ENCODE peak calls at places on chromosome 1, in nine cellular contexts. A is stimulated activated CD4-positive, alpha-beta T cell treated with anti-CD3 and anti-CD28 coated beads, Interleukin-4, amount 100 ng/mL, for 48 hours; Y is activated CD8-positive, alpha-beta T cell treated with anti-CD3 and anti-CD28 coated beads, Interleukin-2, amount 10 ng/mL, durations not matched to agents 7 days and 5 days; P is T-helper 1 cell; U is HuH-7.5; F is Caki2; H is mesendoderm; G is upper lobe of right lung; I is tibial artery. W is an unnamed sample.

GRCh38 chr1:11731719-11732283 is 4.1 kb upstream of the AGTRAP start:
- DNase-seq in Y (peak; percentile 59), P (no peak), I (peak; percentile 84), G (peak; percentile 80), A (no peak), F (no peak), U (no peak), H (peak; percentile 62), W (peak; percentile 78)

GRCh38 chr1:209010831-209011230 is 572.7 kb upstream of the CAMK1G start:
- DNase-seq in I (no peak), H (no peak), G (no peak), Y (no peak), P (no peak), U (no peak), A (no peak), F (no peak), W (no peak)

GRCh38 chr1:242004751-242005495 is 6.0 kb upstream of the MAP1LC3C start:
- DNase-seq in Y (no peak), A (no peak), G (no peak), P (no peak), H (peak; percentile 66), U (no peak), I (no peak), F (peak; percentile 71), W (no peak)

GRCh38 chr1:38958967-38959366 is 17.3 kb upstream of the RHBDL2 start:
- DNase-seq in Y (no peak), F (no peak), U (no peak), I (no peak), H (peak; percentile 65), A (no peak), P (no peak), G (no peak), W (no peak)

GRCh38 chr1:22916469-22916817 is 56.2 kb downstream of the LACTBL1 start:
- DNase-seq in G (no peak), H (no peak), A (no peak), Y (no peak), U (no peak), I (no peak), P (no peak), F (peak; percentile 9), W (no peak)

GRCh38 chr1:234201600-234201999 is 171.7 kb upstream of the COA6 start:
- DNase-seq in Y (no peak), I (no peak), A (no peak), H (no peak), F (no peak), P (no peak), G (no peak), U (no peak), W (no peak)

GRCh38 chr1:156862602-156863599 is 2.2 kb downstream of the NTRK1 start:
- DNase-seq in F (no peak), G (no peak), P (no peak), Y (peak; percentile 42), U (no peak), I (no peak), A (peak; percentile 28), H (peak; percentile 82), W (no peak)

GRCh38 chr1:110188116-110188618 is 21.9 kb upstream of the KCNC4 start:
- DNase-seq in Y (no peak), U (no peak), I (no peak), P (no peak), A (no peak), H (no peak), G (no peak), F (no peak), W (peak; percentile 22)

GRCh38 chr1:15937706-15938168 is 38.2 kb downstream of the ZBTB17 start:
- DNase-seq in I (no peak), P (no peak), A (no peak), F (no peak), Y (no peak), H (peak; percentile 80), U (no peak), G (peak; percentile 45), W (peak; percentile 37)

GRCh38 chr1:28035420-28035819 is 53.0 kb downstream of the EYA3 start:
- DNase-seq in A (no peak), U (no peak), G (no peak), P (no peak), I (no peak), Y (no peak), H (no peak), F (no peak), W (no peak)

GRCh38 chr1:233707153-233707905 is 93.4 kb downstream of the KCNK1 start:
- DNase-seq in F (peak; percentile 74), Y (no peak), G (no peak), A (no peak), H (no peak), P (no peak), I (no peak), U (no peak), W (no peak)